ENCODE peak calls at places on chromosomes 2 and 18, in nine cellular contexts. O is IMR-90; U is astrocyte of the spinal cord; V is HL-60; P is heart right ventricle; Z is cardiac fibroblast; M is neural progenitor cell; R is CD8-positive, alpha-beta T cell; N is OCI-LY7. C is an unnamed sample.

GRCh38 chr2:134218928-134219707 is 34.8 kb upstream of the MGAT5 start:
- DNase-seq in U (no peak), Z (no peak), P (no peak), N (peak; percentile 88), V (peak; percentile 41), R (peak; percentile 58), M (no peak), O (no peak), C (no peak)

GRCh38 chr2:1603521-1603920 is 140.8 kb downstream of the PXDN start:
- DNase-seq in V (no peak), O (no peak), P (no peak), N (no peak), M (no peak), U (no peak), Z (no peak), R (no peak), C (no peak)

GRCh38 chr2:99771691-99772333 is 282.0 kb upstream of the REV1 start:
- DNase-seq in Z (no peak), O (no peak), M (no peak), V (no peak), N (no peak), R (no peak), U (no peak), P (peak; percentile 39), C (no peak)

GRCh38 chr18:21179590-21180220 is 62.3 kb upstream of the GREB1L start:
- DNase-seq in P (no peak), Z (peak; percentile 82), R (peak; percentile 35), V (peak; percentile 28), M (peak; percentile 85), U (peak; percentile 67), O (peak; percentile 73), N (peak; percentile 79), C (peak; percentile 79)

GRCh38 chr2:120238728-120239487 is 13.7 kb upstream of the RALB start:
- DNase-seq in V (no peak), P (no peak), R (no peak), M (no peak), Z (peak; percentile 86), O (peak; percentile 83), N (no peak), U (peak; percentile 83), C (peak; percentile 90)

GRCh38 chr2:209648714-209649113 is 122.9 kb upstream of the UNC80 start:
- DNase-seq in R (no peak), M (no peak), O (peak; percentile 2), U (peak; percentile 41), P (no peak), V (no peak), Z (peak; percentile 83), N (no peak), C (peak; percentile 53)

GRCh38 chr2:44178950-44179349 is 10.3 kb downstream of the PPM1B start:
- DNase-seq in O (no peak), U (no peak), N (no peak), V (no peak), R (no peak), Z (no peak), M (no peak), P (no peak), C (no peak)

GRCh38 chr2:237791977-237792727 is 6.4 kb upstream of the RBM44 start:
- DNase-seq in Z (peak; percentile 26), U (no peak), P (no peak), M (peak; percentile 43), V (no peak), N (no peak), R (no peak), O (peak; percentile 5), C (peak; percentile 22)

GRCh38 chr18:28147674-28148171 is 29.2 kb downstream of the CDH2 start:
- DNase-seq in N (no peak), O (peak; percentile 85), Z (peak; percentile 88), R (no peak), V (no peak), P (no peak), M (no peak), U (no peak), C (peak; percentile 68)

GRCh38 chr2:73246850-73247249 is 12.7 kb downstream of the CCT7 start:
- DNase-seq in U (no peak), Z (no peak), R (no peak), M (no peak), V (no peak), N (no peak), P (no peak), O (no peak), C (no peak)

GRCh38 chr2:216727346-216728122 is 32.2 kb upstream of the IGFBP5 start:
- DNase-seq in N (no peak), U (no peak), R (no peak), V (no peak), M (no peak), P (no peak), O (no peak), Z (no peak), C (no peak)
- TF ChIP-seq CTCF in N (no peak), U (no peak), R (no peak), V (no peak), M (no peak), P (no peak), O (no peak), Z (no peak), C (peak; percentile 11)

GRCh38 chr2:96527990-96528679 is 8.4 kb upstream of the ARID5A start:
- DNase-seq in O (peak; percentile 60), U (no peak), N (no peak), P (peak; percentile 67), R (peak; percentile 69), V (no peak), Z (peak; percentile 59), M (no peak), C (peak; percentile 38)
- H3K4me3 ChIP-seq in O (peak overlapping the region; percentile 25), U (peak overlapping the region; percentile 35), N (no peak overlapping the region), P (peak overlapping the region; percentile 49), R (peak overlapping the region; percentile 10), V (no peak overlapping the region), Z (peak overlapping the region; percentile 45), M (peak overlapping the region; percentile 53), C (peak overlapping the region; percentile 34)

GRCh38 chr18:29157905-29158304 is 981.0 kb upstream of the CDH2 start:
- DNase-seq in U (peak; percentile 20), V (no peak), N (no peak), M (no peak), P (no peak), R (no peak), O (peak; percentile 22), Z (peak; percentile 34), C (no peak)
- TF ChIP-seq CTCF in U (no peak), V (no peak), N (no peak), M (no peak), P (no peak), R (no peak), O (no peak), Z (no peak), C (no peak)

GRCh38 chr2:195003926-195004325 is 653.1 kb upstream of the SLC39A10 start:
- DNase-seq in U (no peak), M (no peak), P (no peak), V (no peak), O (no peak), R (no peak), N (no peak), Z (no peak), C (no peak)

DNA sequence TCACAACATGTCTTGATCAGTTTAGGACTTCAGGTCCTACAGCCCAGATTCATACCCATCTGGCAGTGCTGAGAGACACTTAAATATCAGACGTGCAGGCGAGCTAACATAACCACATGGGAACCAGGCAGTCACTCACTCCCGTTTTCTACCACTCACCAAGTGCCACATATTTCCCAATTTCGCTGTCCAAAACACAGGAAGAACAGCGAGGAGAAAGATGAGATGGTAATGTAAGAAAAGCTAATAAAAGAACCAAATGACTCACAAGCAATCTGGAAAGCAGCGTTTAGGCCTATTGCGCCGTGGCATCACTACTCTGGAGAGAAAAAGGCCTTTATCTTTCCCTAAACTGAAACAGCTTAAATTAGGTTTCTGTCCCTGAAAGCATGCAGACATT is 647.8 kb upstream of the SLC39A10 start:
- DNase-seq in M (no peak), P (no peak), O (peak; percentile 0), N (no peak), U (no peak), V (no peak), R (no peak), Z (peak; percentile 25), C (peak; percentile 71)
- H3K4me3 ChIP-seq in M (no peak overlapping the region), P (no peak overlapping the region), O (no peak overlapping the region), N (no peak overlapping the region), U (no peak overlapping the region), V (no peak overlapping the region), R (no peak overlapping the region), Z (no peak overlapping the region), C (no peak overlapping the region)

GRCh38 chr2:191231995-191232394 is 13.2 kb upstream of the MYO1B start:
- DNase-seq in U (peak; percentile 56), P (no peak), N (no peak), M (peak; percentile 19), R (no peak), O (peak; percentile 48), Z (peak; percentile 70), V (no peak), C (peak; percentile 84)
- TF ChIP-seq CTCF in U (peak; percentile 58), P (peak; percentile 28), N (peak; percentile 66), M (peak; percentile 55), R (no peak), O (peak; percentile 60), Z (peak; percentile 60), V (no peak), C (peak; percentile 74)

C was measured in fibroblast of mammary gland.